ENCODE peak calls at places on chromosome 14, in four cellular contexts. One of them, this sample, is unnamed.

GRCh38 chr14:71403673-71404072 is 496.4 kb downstream of the PCNX1 start:
- DNase-seq in dorsolateral prefrontal cortex: no peak
- DNase-seq in HCT116: peak; percentile 2
- DNase-seq in hepatocyte: no peak
- DNase-seq in this sample: no peak

GRCh38 chr14:86911506-86911905 is 1081.5 kb downstream of the GALC start:
- DNase-seq in dorsolateral prefrontal cortex: no peak
- DNase-seq in HCT116: no peak
- DNase-seq in hepatocyte: no peak
- DNase-seq in this sample: no peak

GRCh38 chr14:50619569-50620141 is 48.5 kb downstream of the SAV1 start:
- DNase-seq in dorsolateral prefrontal cortex: no peak
- DNase-seq in hepatocyte: peak; percentile 34
- DNase-seq in HCT116: peak; percentile 32
- DNase-seq in this sample: no peak

GRCh38 chr14:106286697-106287290 is 760.4 kb downstream of the TMEM121 start:
- DNase-seq in HCT116: no peak
- DNase-seq in hepatocyte: no peak
- DNase-seq in dorsolateral prefrontal cortex: no peak
- DNase-seq in this sample: no peak

GRCh38 chr14:84323450-84323849 is 1206.5 kb upstream of the FLRT2 start:
- DNase-seq in hepatocyte: no peak
- DNase-seq in HCT116: no peak
- DNase-seq in dorsolateral prefrontal cortex: no peak
- DNase-seq in this sample: no peak

GRCh38 chr14:75380656-75381055 is 47.2 kb upstream of the JDP2 start:
- DNase-seq in HCT116: no peak
- DNase-seq in hepatocyte: no peak
- DNase-seq in dorsolateral prefrontal cortex: no peak
- DNase-seq in this sample: no peak

GRCh38 chr14:74407801-74408154 is 18.2 kb downstream of the SYNDIG1L start:
- DNase-seq in hepatocyte: no peak
- DNase-seq in HCT116: no peak
- DNase-seq in dorsolateral prefrontal cortex: no peak
- DNase-seq in this sample: no peak

GRCh38 chr14:93693914-93694313 is 94.4 kb downstream of the PRIMA1 start:
- DNase-seq in HCT116: no peak
- DNase-seq in dorsolateral prefrontal cortex: no peak
- DNase-seq in hepatocyte: no peak
- DNase-seq in this sample: no peak

GRCh38 chr14:36503771-36504741 is 16.0 kb downstream of the NKX2-1 start:
- DNase-seq in HCT116: no peak
- DNase-seq in dorsolateral prefrontal cortex: no peak
- DNase-seq in hepatocyte: peak; percentile 23
- DNase-seq in this sample: peak; percentile 54

GRCh38 chr14:101907619-101908018 is 56.8 kb upstream of the DYNC1H1 start:
- DNase-seq in hepatocyte: no peak
- DNase-seq in HCT116: no peak
- DNase-seq in dorsolateral prefrontal cortex: no peak
- DNase-seq in this sample: no peak

GRCh38 chr14:93957751-93958566 is 18.4 kb downstream of the ASB2 start:
- DNase-seq in HCT116: no peak
- DNase-seq in hepatocyte: no peak
- DNase-seq in dorsolateral prefrontal cortex: no peak
- DNase-seq in this sample: no peak

GRCh38 chr14:80477388-80478160 is 266.3 kb upstream of the DIO2 start:
- DNase-seq in HCT116: no peak
- DNase-seq in dorsolateral prefrontal cortex: no peak
- DNase-seq in hepatocyte: no peak
- DNase-seq in this sample: no peak

GRCh38 chr14:31990959-31991541 is 86.1 kb upstream of the ARHGAP5 start:
- DNase-seq in HCT116: no peak
- DNase-seq in hepatocyte: no peak
- DNase-seq in dorsolateral prefrontal cortex: no peak
- DNase-seq in this sample: no peak

GRCh38 chr14:51643137-51643536 is 8.6 kb upstream of the FRMD6 start:
- DNase-seq in HCT116: no peak
- DNase-seq in dorsolateral prefrontal cortex: no peak
- DNase-seq in hepatocyte: no peak
- DNase-seq in this sample: no peak

GRCh38 chr14:102196008-102196407 is 56.3 kb downstream of the WDR20 start:
- DNase-seq in dorsolateral prefrontal cortex: no peak
- DNase-seq in HCT116: no peak
- DNase-seq in hepatocyte: no peak
- DNase-seq in this sample: no peak

GRCh38 chr14:92341791-92342190 is 18.8 kb downstream of the SLC24A4 start:
- DNase-seq in HCT116: no peak
- DNase-seq in dorsolateral prefrontal cortex: no peak
- DNase-seq in hepatocyte: no peak
- DNase-seq in this sample: no peak

GRCh38 chr14:25009891-25010290 is 40.1 kb downstream of the STXBP6 start:
- DNase-seq in HCT116: no peak
- DNase-seq in dorsolateral prefrontal cortex: no peak
- DNase-seq in hepatocyte: peak; percentile 34
- DNase-seq in this sample: no peak

DNA sequence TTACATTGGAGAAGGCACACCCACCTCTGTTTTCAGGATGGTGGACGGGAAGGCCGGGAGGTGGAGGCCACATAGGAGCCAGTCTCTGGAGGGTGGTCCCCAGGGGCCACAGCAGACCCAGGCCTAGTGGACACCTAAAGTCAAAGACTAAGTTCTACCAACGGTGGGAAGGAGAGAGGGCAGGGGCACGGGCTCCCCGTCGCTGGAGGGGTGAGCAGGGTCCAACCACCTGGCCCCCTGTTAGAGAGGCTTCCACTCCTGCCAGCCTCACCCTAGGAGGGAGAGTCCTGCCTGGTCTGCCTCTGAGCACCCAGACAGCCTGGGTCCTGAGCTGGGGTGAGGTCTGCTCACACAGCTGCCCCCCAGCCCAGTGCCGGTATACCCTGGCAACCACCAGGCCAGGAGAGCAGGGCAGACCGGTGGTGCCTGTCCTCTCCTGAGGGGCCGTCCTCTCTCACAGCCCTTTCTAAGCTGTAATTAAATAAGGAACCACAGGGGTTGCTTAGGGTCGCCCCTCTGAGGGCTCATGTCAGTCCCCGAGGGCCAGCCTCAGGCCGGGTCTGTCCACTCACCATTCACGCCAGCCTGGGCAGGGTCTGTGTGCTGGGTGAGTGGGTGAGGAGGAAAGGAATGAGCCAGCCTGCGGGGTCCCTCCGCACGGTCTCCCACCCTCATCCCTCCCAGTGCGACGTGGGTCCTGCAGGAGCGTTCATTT is 2.3 kb downstream of the INF2 start:
- DNase-seq in HCT116: no peak
- DNase-seq in hepatocyte: no peak
- DNase-seq in dorsolateral prefrontal cortex: no peak
- DNase-seq in this sample: no peak
- H3K4me3 ChIP-seq in HCT116: peak overlapping the region; percentile 72
- H3K4me3 ChIP-seq in hepatocyte: no peak overlapping the region
- H3K4me3 ChIP-seq in dorsolateral prefrontal cortex: peak overlapping the region; percentile 97
- H3K4me3 ChIP-seq in this sample: no peak overlapping the region

DNA sequence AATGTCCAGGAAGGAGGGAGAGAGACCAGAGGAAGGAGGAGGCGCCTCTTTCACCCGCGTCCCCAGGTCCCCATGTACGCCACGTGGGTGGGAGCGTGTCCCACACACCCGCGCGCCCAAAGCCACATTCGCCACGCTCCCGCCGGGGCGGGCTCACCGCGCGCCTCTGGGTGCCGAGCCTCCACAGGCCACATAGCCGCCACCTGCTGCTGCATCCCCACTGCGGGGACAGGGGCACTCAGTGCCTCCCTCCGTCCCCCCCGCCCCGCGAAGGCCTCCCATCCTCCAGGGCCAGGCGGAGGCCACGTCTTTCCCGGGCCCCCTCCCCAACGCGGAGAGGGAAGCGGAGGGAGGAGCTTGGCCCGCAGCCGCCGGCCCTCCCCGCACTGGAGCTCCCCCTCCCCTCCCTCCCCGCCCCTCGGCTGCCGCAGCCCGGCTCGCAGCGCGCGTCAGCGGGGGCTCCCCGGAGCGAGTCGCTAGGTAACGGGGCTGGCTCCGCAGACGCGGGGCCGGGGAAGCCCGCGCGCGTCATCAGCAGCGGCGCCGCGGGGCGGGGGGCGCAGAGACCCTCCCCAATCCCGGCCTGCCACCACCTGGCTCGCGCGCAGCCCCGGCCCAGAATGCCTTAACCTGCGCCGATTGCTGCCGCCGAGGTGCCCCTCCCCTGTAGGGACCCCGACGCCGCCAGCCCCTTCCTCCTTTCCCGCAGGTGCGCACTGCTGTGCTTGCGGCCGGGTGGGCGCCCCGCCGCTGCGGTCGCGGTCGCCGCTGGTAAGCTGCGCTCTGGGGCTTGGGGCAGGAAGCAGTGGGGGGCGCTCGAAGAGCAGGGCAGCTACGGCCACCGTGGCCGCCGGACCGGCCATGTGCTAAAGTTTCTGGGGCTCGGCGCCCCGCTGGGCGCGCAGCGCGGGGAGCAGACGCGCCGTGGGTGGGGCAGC is 532 bp upstream of the TUNAR start:
- DNase-seq in hepatocyte: no peak
- DNase-seq in HCT116: no peak
- DNase-seq in dorsolateral prefrontal cortex: peak; percentile 52
- DNase-seq in this sample: no peak
- TF ChIP-seq CTCF in hepatocyte: no peak
- TF ChIP-seq CTCF in HCT116: no peak
- TF ChIP-seq CTCF in dorsolateral prefrontal cortex: no peak
- TF ChIP-seq CTCF in this sample: no peak

GRCh38 chr14:38549549-38549948 is 293.7 kb upstream of the CLEC14A start:
- DNase-seq in HCT116: no peak
- DNase-seq in dorsolateral prefrontal cortex: no peak
- DNase-seq in hepatocyte: no peak
- DNase-seq in this sample: no peak
- H3K4me3 ChIP-seq in HCT116: no peak overlapping the region
- H3K4me3 ChIP-seq in dorsolateral prefrontal cortex: no peak overlapping the region
- H3K4me3 ChIP-seq in hepatocyte: no peak overlapping the region
- H3K4me3 ChIP-seq in this sample: no peak overlapping the region

DNA sequence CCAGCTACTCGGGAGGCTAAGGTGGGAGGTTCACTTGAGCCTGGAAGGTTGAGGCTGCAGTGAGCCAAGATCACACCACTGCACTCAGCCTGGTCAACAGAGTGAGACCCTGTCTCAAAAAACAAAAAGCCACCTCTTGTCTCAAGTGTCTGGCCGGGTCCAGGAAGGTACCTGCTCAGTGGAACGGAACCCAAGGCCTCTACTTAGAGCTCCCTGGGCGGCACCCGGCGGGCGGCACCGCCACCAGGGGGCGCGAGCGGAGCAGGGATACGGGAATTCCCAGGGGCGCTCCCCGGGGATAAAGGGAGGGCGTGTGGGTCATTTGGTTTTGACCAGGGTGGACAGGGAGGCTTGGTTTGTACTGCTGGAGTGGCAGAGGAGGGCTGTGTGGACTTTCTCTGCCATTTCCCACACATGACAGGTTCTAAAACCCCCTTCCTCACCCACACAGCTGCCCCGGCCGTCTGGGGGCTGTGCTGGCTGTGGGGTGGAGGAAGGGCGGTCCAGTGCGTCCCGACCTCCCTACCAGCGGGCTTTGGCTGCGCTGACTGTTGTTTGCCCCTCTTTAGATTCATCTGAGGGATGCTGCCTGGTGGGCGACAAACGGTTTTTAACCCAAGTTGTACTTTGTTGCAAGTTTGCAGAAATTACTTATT is 91.4 kb downstream of the SETD3 start:
- DNase-seq in HCT116: peak; percentile 16
- DNase-seq in dorsolateral prefrontal cortex: no peak
- DNase-seq in hepatocyte: peak; percentile 67
- DNase-seq in this sample: peak; percentile 67
- TF ChIP-seq CTCF in HCT116: peak; percentile 93
- TF ChIP-seq CTCF in dorsolateral prefrontal cortex: peak; percentile 53
- TF ChIP-seq CTCF in hepatocyte: peak; percentile 63
- TF ChIP-seq CTCF in this sample: peak; percentile 80

DNA sequence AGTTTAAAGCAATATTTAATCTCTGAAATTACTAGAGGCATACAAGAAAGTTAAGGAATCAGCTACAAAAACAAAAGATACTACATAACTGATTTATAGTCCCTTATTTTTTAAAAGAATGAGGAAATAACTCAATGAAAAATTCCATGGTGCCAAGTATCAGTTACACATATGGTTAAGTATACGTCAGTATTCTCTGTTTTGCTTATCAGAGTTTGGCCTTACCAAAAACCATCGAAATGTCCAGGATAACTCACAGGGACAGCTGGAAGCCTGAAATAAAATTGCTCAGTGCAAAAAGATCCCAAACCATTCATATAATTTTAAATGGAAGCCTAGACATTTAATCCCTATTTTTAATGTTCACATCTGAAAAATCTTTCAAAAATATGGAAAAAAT is 3.6 kb downstream of the CFL2 start:
- DNase-seq in dorsolateral prefrontal cortex: no peak
- DNase-seq in hepatocyte: no peak
- DNase-seq in HCT116: no peak
- DNase-seq in this sample: no peak
- H3K4me3 ChIP-seq in dorsolateral prefrontal cortex: peak overlapping the region; percentile 16
- H3K4me3 ChIP-seq in hepatocyte: no peak overlapping the region
- H3K4me3 ChIP-seq in HCT116: no peak overlapping the region
- H3K4me3 ChIP-seq in this sample: no peak overlapping the region

GRCh38 chr14:77276295-77276935 is 5.4 kb upstream of the NGB start:
- DNase-seq in hepatocyte: no peak
- DNase-seq in dorsolateral prefrontal cortex: no peak
- DNase-seq in HCT116: no peak
- DNase-seq in this sample: no peak

GRCh38 chr14:77275855-77276153 is 4.8 kb upstream of the NGB start:
- DNase-seq in hepatocyte: no peak
- DNase-seq in dorsolateral prefrontal cortex: no peak
- DNase-seq in HCT116: no peak
- DNase-seq in this sample: no peak

GRCh38 chr14:77276959-77277358 is 6.0 kb upstream of the NGB start:
- DNase-seq in HCT116: no peak
- DNase-seq in hepatocyte: no peak
- DNase-seq in dorsolateral prefrontal cortex: no peak
- DNase-seq in this sample: no peak

GRCh38 chr14:77279719-77280118 is 8.7 kb upstream of the NGB start:
- DNase-seq in hepatocyte: no peak
- DNase-seq in dorsolateral prefrontal cortex: no peak
- DNase-seq in HCT116: no peak
- DNase-seq in this sample: no peak

DNA sequence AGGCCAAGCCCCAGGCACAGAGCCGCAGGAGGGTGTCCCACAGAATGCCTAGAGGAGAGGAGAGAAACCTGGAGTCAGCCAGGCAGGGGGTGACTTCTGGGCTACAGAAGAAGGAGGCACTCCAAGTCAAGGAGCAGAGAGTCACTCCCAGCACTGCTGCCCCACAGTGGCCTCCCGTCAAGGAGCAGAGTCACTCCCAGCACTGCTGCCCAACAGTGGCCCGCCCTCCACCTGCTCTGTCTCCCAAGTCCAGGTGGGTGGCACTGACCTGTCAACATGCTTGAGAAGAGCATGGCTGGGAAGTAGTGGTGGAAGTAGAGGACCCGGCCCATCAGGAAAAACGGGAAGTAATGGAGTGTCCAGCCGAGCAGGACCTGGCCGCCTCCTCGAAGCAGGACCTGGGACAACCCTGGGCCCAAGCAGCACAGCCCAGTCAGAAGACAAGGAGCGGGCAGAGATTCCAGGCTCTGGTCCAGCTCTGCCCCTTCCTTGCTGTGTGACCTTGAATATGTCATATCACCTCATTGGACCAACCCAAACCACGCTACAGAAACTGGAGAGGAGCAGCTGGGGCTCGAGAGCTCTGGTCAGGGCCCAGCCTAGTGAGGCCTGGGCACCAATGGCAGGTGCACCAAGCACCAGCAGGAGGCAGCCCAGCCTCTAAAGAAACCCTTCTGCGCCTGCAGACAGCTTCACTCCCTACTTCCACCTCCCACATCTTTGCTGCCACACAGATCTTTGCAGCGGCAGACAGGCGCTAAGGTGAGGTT is 7.6 kb upstream of the NGB start:
- DNase-seq in hepatocyte: no peak
- DNase-seq in HCT116: no peak
- DNase-seq in dorsolateral prefrontal cortex: no peak
- DNase-seq in this sample: no peak
- TF ChIP-seq CTCF in hepatocyte: no peak
- TF ChIP-seq CTCF in HCT116: no peak
- TF ChIP-seq CTCF in dorsolateral prefrontal cortex: no peak
- TF ChIP-seq CTCF in this sample: no peak